ENCODE peak calls at places on chromosomes 11 and 22, in seven cellular contexts. K is stimulated activated CD8-positive, alpha-beta memory T cell treated with anti-CD3 and anti-CD28 coated beads, Interleukin-12 subunit alpha, Interleukin-12 subunit beta, amount 100 ng/mL, for 4 hours; T is RWPE2; G is IMR-90; V is COR-L47; Z is HS-5; U is activated T-cell treated with anti-CD3 and anti-CD28 coated beads for 48 hours. D is an unnamed sample.

GRCh38 chr22:36551096-36551495 is 22.1 kb upstream of the EIF3D start:
- DNase-seq in K (no peak), T (no peak), G (no peak), V (no peak), Z (no peak), U (no peak), D (no peak)

GRCh38 chr11:2153581-2154194 is 7.3 kb downstream of the INS start:
- DNase-seq in K (no peak), T (no peak), G (no peak), V (no peak), Z (no peak), U (no peak), D (no peak)

GRCh38 chr11:122162095-122162494 is 46.1 kb upstream of the BLID start:
- DNase-seq in K (no peak), T (no peak), G (no peak), V (no peak), Z (no peak), U (no peak), D (no peak)

GRCh38 chr11:130389315-130389935 is 39.0 kb downstream of the ADAMTS8 start:
- DNase-seq in K (peak; percentile 1), T (no peak), G (no peak), V (peak; percentile 4), Z (no peak), U (no peak), D (no peak)

GRCh38 chr11:64878223-64878493 is 263 bp downstream of the EHD1 start:
- DNase-seq in K (no peak), T (peak; percentile 71), G (no peak), V (no peak), Z (no peak), U (no peak), D (no peak)

GRCh38 chr22:39622881-39623367 is 52.4 kb downstream of the CACNA1I start:
- DNase-seq in K (peak; percentile 37), T (no peak), G (peak; percentile 9), V (no peak), Z (no peak), U (peak; percentile 54), D (peak; percentile 59)

GRCh38 chr11:73945396-73945795 is 5.4 kb upstream of the DNAJB13 start:
- DNase-seq in K (no peak), T (no peak), G (no peak), V (no peak), Z (no peak), U (no peak), D (no peak)

GRCh38 chr11:90243534-90243933 is 20.7 kb upstream of the CHORDC1 start:
- DNase-seq in K (no peak), T (no peak), G (no peak), V (peak; percentile 50), Z (no peak), U (no peak), D (no peak)

GRCh38 chr22:40510965-40511364 is 125.6 kb downstream of the MRTFA start:
- DNase-seq in K (no peak), T (no peak), G (no peak), V (no peak), Z (no peak), U (no peak), D (no peak)

GRCh38 chr11:30774451-30774850 is 188.3 kb upstream of the MPPED2 start:
- DNase-seq in K (no peak), T (no peak), G (no peak), V (no peak), Z (no peak), U (no peak), D (no peak)

GRCh38 chr11:44711113-44711512 is 15.6 kb upstream of the TSPAN18 start:
- DNase-seq in K (no peak), T (no peak), G (no peak), V (no peak), Z (no peak), U (no peak), D (no peak)

GRCh38 chr11:118263109-118263508 is 988 bp downstream of the MPZL2 start:
- DNase-seq in K (no peak), T (no peak), G (no peak), V (no peak), Z (no peak), U (no peak), D (no peak)

GRCh38 chr22:49853981-49854791 is 542 bp downstream of the ZBED4 start:
- DNase-seq in K (no peak), T (no peak), G (peak; percentile 17), V (no peak), Z (no peak), U (no peak), D (no peak)

GRCh38 chr22:49968831-49969661 is 8.5 kb downstream of the PIM3 start:
- DNase-seq in K (no peak), T (peak; percentile 59), G (no peak), V (no peak), Z (no peak), U (no peak), D (no peak)

GRCh38 chr11:120344302-120345004 is 8.2 kb downstream of the ARHGEF12 start:
- DNase-seq in K (no peak), T (no peak), G (peak; percentile 43), V (no peak), Z (no peak), U (no peak), D (peak; percentile 78)

GRCh38 chr11:35163209-35163608 is 24.2 kb downstream of the CD44 start:
- DNase-seq in K (no peak), T (no peak), G (no peak), V (no peak), Z (peak; percentile 35), U (no peak), D (no peak)

GRCh38 chr11:114273890-114274635 is 22.1 kb upstream of the NNMT start:
- DNase-seq in K (no peak), T (no peak), G (no peak), V (no peak), Z (no peak), U (no peak), D (no peak)

GRCh38 chr22:18968011-18968749 is 32.1 kb upstream of the PRODH start:
- DNase-seq in K (no peak), T (no peak), G (peak; percentile 15), V (no peak), Z (no peak), U (no peak), D (no peak)

GRCh38 chr11:12746593-12747097 is 72.4 kb downstream of the TEAD1 start:
- DNase-seq in K (no peak), T (peak; percentile 94), G (peak; percentile 93), V (peak; percentile 94), Z (no peak), U (no peak), D (no peak)

GRCh38 chr22:39068033-39068785 is 8.9 kb upstream of the APOBEC3G start:
- DNase-seq in K (no peak), T (no peak), G (no peak), V (no peak), Z (no peak), U (no peak), D (no peak)

GRCh38 chr22:27801616-27802388 is at the start of gene MN1:
- DNase-seq in K (peak; percentile 34), T (no peak), G (peak; percentile 35), V (no peak), Z (no peak), U (peak; percentile 11), D (peak; percentile 37)

GRCh38 chr11:10323793-10324170 is 18.9 kb downstream of the ADM start:
- DNase-seq in K (no peak), T (no peak), G (peak; percentile 47), V (no peak), Z (no peak), U (no peak), D (no peak)

GRCh38 chr11:78961938-78962701 is 387.5 kb upstream of the NARS2 start:
- DNase-seq in K (no peak), T (no peak), G (peak; percentile 48), V (peak; percentile 92), Z (no peak), U (no peak), D (no peak)

GRCh38 chr22:22452996-22453686 is 55.4 kb downstream of the ZNF280B start:
- DNase-seq in K (no peak), T (no peak), G (no peak), V (no peak), Z (no peak), U (no peak), D (no peak)

GRCh38 chr22:33772793-33773192 is 147.5 kb downstream of the LARGE1 start:
- DNase-seq in K (no peak), T (no peak), G (no peak), V (no peak), Z (no peak), U (no peak), D (no peak)

D was measured in CD4-positive, CD25-positive, alpha-beta regulatory T cell.